ENCODE peak calls at places on chromosomes 5 and 9, in five cellular contexts. G is sigmoid colon; H is heart right ventricle; I is cardiac muscle cell; A is CD8-positive, alpha-beta T cell. C is an unnamed sample.

GRCh38 chr5:133236541-133236951 is 184.7 kb downstream of the HSPA4 start:
- DNase-seq in A (no peak), I (no peak), H (no peak), G (peak), C (no peak)

GRCh38 chr5:107248065-107248695 is 422.6 kb downstream of the EFNA5 start:
- DNase-seq in I (peak), H (peak), G (no peak), A (no peak), C (no peak)

GRCh38 chr5:111254613-111255012 is 30.4 kb downstream of the CAMK4 start:
- DNase-seq in H (no peak), I (no peak), A (no peak), G (no peak), C (no peak)

GRCh38 chr9:38387751-38388150 is 4.8 kb upstream of the ALDH1B1 start:
- DNase-seq in G (peak), H (no peak), A (no peak), I (no peak), C (no peak)

GRCh38 chr9:133554729-133555128 is 20.2 kb downstream of the ADAMTSL2 start:
- DNase-seq in I (no peak), G (no peak), A (no peak), H (no peak), C (no peak)

GRCh38 chr5:72720205-72720604 is 96.3 kb upstream of the TNPO1 start:
- DNase-seq in A (no peak), I (no peak), G (no peak), H (no peak), C (no peak)

GRCh38 chr5:108730617-108731340 is 16.9 kb upstream of the FER start:
- DNase-seq in G (no peak), H (no peak), I (no peak), A (no peak), C (no peak)

GRCh38 chr9:110125207-110125751 is 82.7 kb downstream of the C9orf152 start:
- DNase-seq in H (peak), I (peak), A (no peak), G (peak), C (peak)

GRCh38 chr5:139368613-139369012 is 14.5 kb downstream of the SLC23A1 start:
- DNase-seq in H (no peak), G (no peak), I (no peak), A (no peak), C (no peak)

GRCh38 chr9:105901514-105902109 is 207.3 kb downstream of the TMEM38B start:
- DNase-seq in A (no peak), I (peak), H (peak), G (no peak), C (no peak)

GRCh38 chr5:122112733-122113558 is 16.4 kb upstream of the ZNF474 start:
- DNase-seq in A (no peak), H (no peak), G (no peak), I (no peak), C (no peak)

GRCh38 chr5:6713274-6714181 is at the start of gene TENT4A:
- DNase-seq in G (no peak), A (peak), H (peak), I (peak), C (no peak)

GRCh38 chr5:159553792-159554191 is 223.5 kb upstream of the IL12B start:
- DNase-seq in H (no peak), A (no peak), G (no peak), I (no peak), C (no peak)

GRCh38 chr9:133184971-133185370 is 21.3 kb upstream of the GBGT1 start:
- DNase-seq in H (no peak), I (peak), G (peak), A (no peak), C (peak)

GRCh38 chr9:96448546-96449170 is 1.3 kb upstream of the HABP4 start:
- DNase-seq in I (no peak), H (no peak), A (no peak), G (no peak), C (no peak)

GRCh38 chr5:91219803-91220371 is 163.2 kb downstream of the ARRDC3 start:
- DNase-seq in G (no peak), A (no peak), H (no peak), I (no peak), C (peak)

GRCh38 chr9:76181020-76181641 is 213.1 kb downstream of the RFK start:
- DNase-seq in A (no peak), G (no peak), I (no peak), H (no peak), C (no peak)

GRCh38 chr9:130937146-130938076 is 1.6 kb downstream of the FIBCD1 start:
- DNase-seq in G (no peak), H (no peak), A (no peak), I (no peak), C (no peak)

GRCh38 chr9:75445122-75445521 is 356.8 kb downstream of the OSTF1 start:
- DNase-seq in A (no peak), H (no peak), I (no peak), G (no peak), C (no peak)

GRCh38 chr9:37953204-37953774 is 49.4 kb upstream of the SLC25A51 start:
- DNase-seq in A (no peak), I (no peak), H (no peak), G (no peak), C (peak)

GRCh38 chr9:5800969-5801738 is 31.8 kb downstream of the ERMP1 start:
- DNase-seq in I (no peak), G (no peak), A (no peak), H (no peak), C (no peak)

GRCh38 chr9:13139641-13140171 is 139.8 kb downstream of the MPDZ start:
- DNase-seq in H (no peak), G (no peak), A (no peak), I (no peak), C (peak)

GRCh38 chr5:96200611-96201010 is 232.4 kb downstream of the PCSK1 start:
- DNase-seq in G (no peak), A (no peak), I (no peak), H (no peak), C (no peak)

GRCh38 chr5:6705088-6705487 is 8.1 kb upstream of the TENT4A start:
- DNase-seq in A (no peak), I (no peak), H (no peak), G (no peak), C (no peak)

GRCh38 chr5:142664634-142665033 is 21.3 kb downstream of the FGF1 start:
- DNase-seq in I (no peak), G (no peak), A (no peak), H (no peak), C (no peak)

GRCh38 chr5:171848006-171848405 is 62.4 kb downstream of the SMIM23 start:
- DNase-seq in I (no peak), A (peak), H (no peak), G (no peak), C (no peak)

GRCh38 chr5:119368238-119368630 is 12.4 kb downstream of the TNFAIP8 start:
- DNase-seq in H (no peak), I (no peak), G (no peak), A (no peak), C (no peak)

GRCh38 chr9:15498246-15499018 is 12.3 kb downstream of the PSIP1 start:
- DNase-seq in I (no peak), A (no peak), G (no peak), H (no peak), C (no peak)

GRCh38 chr9:114666841-114667240 is 9.2 kb upstream of the TEX53 start:
- DNase-seq in G (no peak), I (no peak), A (no peak), H (no peak), C (no peak)

GRCh38 chr5:43401827-43402226 is 10.4 kb downstream of the CCL28 start:
- DNase-seq in H (no peak), I (no peak), G (no peak), A (no peak), C (peak)
- TF ChIP-seq CTCF in H (no peak), I (peak), G (no peak), A (no peak), C (peak)

GRCh38 chr5:92911851-92912250 is 669.2 kb downstream of the NR2F1-AS1 start:
- DNase-seq in H (no peak), A (no peak), I (no peak), G (no peak), C (no peak)

GRCh38 chr5:92907914-92908606 is 673.0 kb downstream of the NR2F1-AS1 start:
- DNase-seq in H (no peak), I (peak), G (no peak), A (no peak), C (peak)

GRCh38 chr5:92908952-92909351 is 672.1 kb downstream of the NR2F1-AS1 start:
- DNase-seq in H (no peak), G (no peak), I (no peak), A (no peak), C (no peak)

GRCh38 chr5:92911293-92911692 is 669.7 kb downstream of the NR2F1-AS1 start:
- DNase-seq in G (no peak), I (no peak), H (no peak), A (no peak), C (no peak)

DNA sequence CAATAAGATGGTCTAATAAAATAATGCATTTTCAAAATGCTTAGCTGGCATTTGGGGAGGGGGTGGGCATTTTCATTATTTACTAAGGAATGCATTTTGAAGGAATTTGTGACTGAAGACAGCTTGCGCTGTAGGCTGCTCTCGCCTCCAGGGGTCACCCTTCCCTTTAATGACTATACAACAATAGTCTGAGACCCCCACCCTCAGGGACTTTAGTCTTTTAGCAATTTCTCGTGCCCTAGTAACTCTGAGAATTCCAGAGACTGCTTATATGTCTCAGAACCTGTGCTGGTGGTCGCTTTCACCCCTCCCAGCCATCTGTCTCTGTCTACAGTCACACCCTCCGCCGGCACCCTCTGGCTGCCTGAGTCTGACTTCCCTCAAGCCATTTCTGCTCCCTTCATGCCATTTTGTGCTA is 671.5 kb downstream of the NR2F1-AS1 start:
- DNase-seq in H (no peak), I (peak), A (no peak), G (no peak), C (no peak)
- TF ChIP-seq CTCF in H (peak), I (peak), A (no peak), G (no peak), C (peak)

GRCh38 chr5:88957000-88957399 is 74.0 kb upstream of the MEF2C start:
- DNase-seq in A (no peak), I (no peak), H (no peak), G (no peak), C (no peak)

GRCh38 chr5:88954511-88954910 is 71.5 kb upstream of the MEF2C start:
- DNase-seq in G (no peak), I (no peak), H (no peak), A (no peak), C (no peak)

GRCh38 chr5:88956416-88956815 is 73.4 kb upstream of the MEF2C start:
- DNase-seq in G (no peak), A (no peak), H (no peak), I (no peak), C (no peak)

GRCh38 chr5:88952996-88953643 is 70.1 kb upstream of the MEF2C start:
- DNase-seq in A (no peak), G (no peak), I (no peak), H (no peak), C (no peak)

DNA sequence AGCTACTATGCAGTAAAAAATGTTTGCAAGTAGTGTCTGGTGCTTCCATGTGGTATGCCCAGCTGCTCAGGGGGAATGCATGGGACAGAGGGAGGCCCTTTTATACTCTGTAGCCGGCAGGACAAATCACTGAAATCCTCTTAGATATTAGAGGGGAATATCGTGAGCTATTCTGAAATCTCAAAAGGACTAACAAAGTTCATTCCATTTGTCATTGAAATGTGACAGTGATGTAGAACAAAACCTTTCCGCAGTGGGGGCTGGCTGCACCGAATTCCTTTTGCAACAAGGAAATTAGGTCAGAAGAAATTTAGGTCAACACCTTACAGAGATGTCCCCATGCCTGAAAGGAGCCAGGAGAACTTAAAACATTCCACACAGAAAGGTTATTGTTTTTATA is 72.4 kb upstream of the MEF2C start:
- DNase-seq in H (no peak), G (no peak), I (peak), A (no peak), C (no peak)
- TF ChIP-seq CTCF in H (no peak), G (no peak), I (no peak), A (no peak), C (no peak)

DNA sequence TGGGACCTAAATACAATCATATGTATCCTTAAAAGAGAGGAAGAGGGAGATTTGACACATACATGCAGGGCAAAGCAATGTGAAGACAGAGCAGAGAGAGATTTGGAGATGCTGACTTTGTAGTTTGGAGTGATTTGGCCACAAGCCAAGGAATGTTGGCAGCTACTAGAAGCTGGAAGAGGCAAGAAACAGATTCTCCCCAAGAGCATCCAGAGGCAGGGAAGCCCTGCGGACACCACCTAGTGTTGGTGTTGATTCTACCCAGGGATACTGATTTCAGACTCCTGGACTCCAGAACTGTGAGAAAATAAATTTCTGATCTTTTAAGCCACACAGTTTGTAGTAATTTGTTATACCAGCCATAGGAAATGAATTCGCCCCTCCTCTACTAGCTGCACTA is 64.9 kb upstream of the OSMR start:
- DNase-seq in H (peak), A (no peak), I (peak), G (peak), C (peak)
- TF ChIP-seq CTCF in H (peak), A (no peak), I (peak), G (peak), C (no peak)

GRCh38 chr5:75048457-75048953 is 3.9 kb downstream of the GCNT4 start:
- DNase-seq in I (no peak), G (no peak), A (no peak), H (no peak), C (no peak)

GRCh38 chr5:75052461-75053285 is at the start of gene GCNT4:
- DNase-seq in G (peak), A (peak), I (peak), H (peak), C (peak)

GRCh38 chr5:75051217-75051751 is 1.1 kb downstream of the GCNT4 start:
- DNase-seq in H (no peak), I (no peak), A (no peak), G (no peak), C (no peak)

GRCh38 chr5:75049581-75050274 is 2.6 kb downstream of the GCNT4 start:
- DNase-seq in A (peak), H (no peak), I (peak), G (no peak), C (peak)

DNA sequence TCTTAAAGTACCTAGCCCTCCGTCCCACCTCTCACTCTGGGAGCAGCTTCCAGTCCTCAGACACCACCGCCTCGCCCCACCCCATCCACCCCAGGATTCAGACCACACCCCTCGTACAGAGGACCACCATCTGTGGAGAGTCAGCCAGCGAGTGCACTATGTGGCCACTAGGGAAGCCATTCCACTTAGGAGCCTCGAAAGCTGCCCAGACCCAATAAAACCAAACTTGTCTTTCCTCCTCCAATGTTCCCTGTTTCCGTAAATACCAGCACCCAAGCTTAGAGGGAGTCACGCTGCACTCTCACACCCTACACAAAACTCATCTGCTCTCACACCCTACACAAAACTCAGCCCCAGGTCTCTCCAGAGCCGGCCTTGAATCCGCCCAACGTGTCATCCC is 1.9 kb downstream of the GCNT4 start:
- DNase-seq in G (no peak), H (no peak), I (peak), A (no peak), C (no peak)
- TF ChIP-seq CTCF in G (no peak), H (no peak), I (peak), A (no peak), C (no peak)

GRCh38 chr9:116662633-116663032 is 24.5 kb upstream of the TRIM32 start:
- DNase-seq in H (no peak), A (no peak), G (no peak), I (no peak), C (no peak)
- TF ChIP-seq CTCF in H (no peak), A (no peak), G (no peak), I (no peak), C (no peak)

DNA sequence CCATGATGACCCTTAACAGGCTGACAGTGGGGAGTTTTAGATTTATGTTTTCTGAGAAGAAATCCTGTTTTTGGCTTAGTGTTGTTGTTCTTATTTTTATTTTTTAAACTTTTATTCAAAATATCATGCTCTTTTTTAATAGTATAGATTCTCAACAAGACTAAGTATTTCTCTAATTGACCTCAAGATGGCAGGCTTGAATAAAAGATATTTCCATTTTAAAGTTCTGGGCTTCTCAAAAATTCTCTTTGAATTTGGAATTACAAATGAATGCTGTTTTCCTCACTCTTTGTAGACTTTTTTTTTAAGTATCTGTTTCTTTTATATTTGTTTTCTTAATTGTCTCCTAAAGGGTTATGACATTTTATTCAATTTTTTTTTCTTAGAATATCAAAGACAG is 50.0 kb upstream of the SH3GL2 start:
- DNase-seq in I (no peak), G (no peak), A (no peak), H (no peak), C (no peak)
- TF ChIP-seq CTCF in I (peak), G (no peak), A (no peak), H (peak), C (peak)

GRCh38 chr9:107138261-107138992 is 144.7 kb upstream of the RAD23B start:
- DNase-seq in G (no peak), H (no peak), I (no peak), A (no peak), C (no peak)

GRCh38 chr9:107142430-107142829 is 140.6 kb upstream of the RAD23B start:
- DNase-seq in A (no peak), I (no peak), G (no peak), H (no peak), C (no peak)

GRCh38 chr9:107144475-107144874 is 138.6 kb upstream of the RAD23B start:
- DNase-seq in H (no peak), I (no peak), G (no peak), A (no peak), C (no peak)

GRCh38 chr9:107142896-107143603 is 140.0 kb upstream of the RAD23B start:
- DNase-seq in A (no peak), H (no peak), I (no peak), G (no peak), C (no peak)

DNA sequence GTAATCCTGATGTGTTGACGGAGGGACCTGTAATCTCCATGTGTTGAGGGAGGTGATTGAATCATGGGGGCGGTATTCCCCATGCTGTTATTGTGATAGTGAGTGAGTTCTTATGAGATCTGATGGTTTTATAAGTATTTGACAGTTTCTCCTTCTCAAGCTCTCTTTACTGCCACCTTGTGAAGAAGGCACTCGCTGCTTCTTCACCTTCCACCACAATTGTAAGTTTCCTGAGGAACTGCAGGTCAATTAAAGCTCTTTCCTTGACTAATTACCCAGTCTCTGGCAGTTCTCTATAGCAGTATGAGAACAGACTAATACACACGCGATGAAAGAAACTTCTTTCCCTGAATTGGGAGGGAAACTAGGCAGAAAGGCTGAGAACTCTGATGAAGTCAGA is 141.1 kb upstream of the RAD23B start:
- DNase-seq in G (no peak), H (no peak), A (no peak), I (no peak), C (peak)
- TF ChIP-seq CTCF in G (no peak), H (no peak), A (no peak), I (peak), C (peak)

GRCh38 chr9:128420060-128420650 is 502 bp upstream of the CERCAM start:
- DNase-seq in H (peak), G (peak), I (peak), A (peak), C (peak)
- TF ChIP-seq CTCF in H (peak), G (peak), I (peak), A (peak), C (peak)